ENCODE peak calls at places on chromosomes 1 and 21, in nine cellular contexts. P, H, J, A, L, I, T, S and Y are unnamed samples.

GRCh38 chr1:59136541-59137335 is 160.2 kb upstream of the FGGY start:
- DNase-seq in P (no peak), H (no peak), J (no peak), A (no peak), L (no peak), I (no peak), T (no peak), S (no peak), Y (no peak)

GRCh38 chr1:226943156-226943555 is 3.1 kb downstream of the COQ8A start:
- DNase-seq in P (no peak), H (no peak), J (peak; percentile 66), A (no peak), L (no peak), I (peak; percentile 12), T (no peak), S (no peak), Y (no peak)

GRCh38 chr1:15952317-15953258 is 23.3 kb downstream of the ZBTB17 start:
- DNase-seq in P (peak; percentile 82), H (no peak), J (peak; percentile 81), A (no peak), L (peak; percentile 56), I (peak; percentile 99), T (peak; percentile 87), S (no peak), Y (no peak)

GRCh38 chr21:35678393-35678792 is 381.9 kb downstream of the SETD4 start:
- DNase-seq in P (no peak), H (no peak), J (no peak), A (no peak), L (no peak), I (no peak), T (no peak), S (no peak), Y (no peak)

GRCh38 chr1:156356875-156357534 is 12.0 kb upstream of the RHBG start:
- DNase-seq in P (no peak), H (peak; percentile 93), J (no peak), A (peak; percentile 46), L (peak; percentile 51), I (no peak), T (no peak), S (peak; percentile 73), Y (peak; percentile 71)

GRCh38 chr1:25617626-25618432 is 1.2 kb downstream of the MAN1C1 start:
- DNase-seq in P (no peak), H (peak; percentile 56), J (peak; percentile 87), A (peak; percentile 26), L (no peak), I (no peak), T (no peak), S (no peak), Y (no peak)

GRCh38 chr21:22342855-22343254 is 1344.6 kb downstream of the NCAM2 start:
- DNase-seq in P (no peak), H (no peak), J (no peak), A (no peak), L (peak; percentile 20), I (no peak), T (no peak), S (no peak), Y (no peak)

GRCh38 chr1:192887426-192887825 is 78.6 kb downstream of the RGS2 start:
- DNase-seq in P (no peak), H (no peak), J (no peak), A (no peak), L (peak; percentile 45), I (no peak), T (no peak), S (no peak), Y (no peak)

GRCh38 chr1:230109871-230110667 is 43.0 kb downstream of the GALNT2 start:
- DNase-seq in P (no peak), H (no peak), J (no peak), A (no peak), L (no peak), I (peak; percentile 43), T (peak; percentile 32), S (peak; percentile 84), Y (peak; percentile 56)

GRCh38 chr21:40863839-40864238 is 16.9 kb upstream of the DSCAM start:
- DNase-seq in P (no peak), H (no peak), J (no peak), A (no peak), L (no peak), I (no peak), T (no peak), S (no peak), Y (no peak)

GRCh38 chr1:101079341-101079740 is 53.8 kb upstream of the DPH5 start:
- DNase-seq in P (no peak), H (no peak), J (no peak), A (no peak), L (no peak), I (no peak), T (no peak), S (no peak), Y (no peak)

GRCh38 chr1:47675047-47675675 is 237.3 kb downstream of the FOXD2 start:
- DNase-seq in P (no peak), H (no peak), J (peak; percentile 65), A (no peak), L (no peak), I (no peak), T (no peak), S (no peak), Y (no peak)

GRCh38 chr1:109299087-109299983 is 7.5 kb downstream of the MYBPHL start:
- DNase-seq in P (no peak), H (no peak), J (no peak), A (no peak), L (no peak), I (peak; percentile 97), T (peak; percentile 90), S (no peak), Y (no peak)

GRCh38 chr1:32241011-32241763 is 5.8 kb upstream of the FAM167B start:
- DNase-seq in P (no peak), H (peak; percentile 67), J (peak; percentile 91), A (peak; percentile 49), L (peak; percentile 43), I (peak; percentile 66), T (peak; percentile 58), S (peak; percentile 73), Y (peak; percentile 56)

GRCh38 chr1:226602186-226603029 is 53.8 kb downstream of the STUM start:
- DNase-seq in P (peak; percentile 87), H (no peak), J (peak; percentile 92), A (no peak), L (no peak), I (peak; percentile 78), T (peak; percentile 95), S (no peak), Y (no peak)

GRCh38 chr21:29114765-29115164 is 15.7 kb upstream of the MAP3K7CL start:
- DNase-seq in P (peak; percentile 53), H (no peak), J (no peak), A (no peak), L (no peak), I (peak; percentile 92), T (peak; percentile 81), S (no peak), Y (no peak)

GRCh38 chr1:75673399-75673798 is 51.1 kb upstream of the ACADM start:
- DNase-seq in P (no peak), H (no peak), J (no peak), A (no peak), L (no peak), I (no peak), T (no peak), S (no peak), Y (no peak)

GRCh38 chr21:39180429-39181019 is 2.7 kb downstream of the PSMG1 start:
- DNase-seq in P (no peak), H (no peak), J (no peak), A (no peak), L (peak; percentile 12), I (no peak), T (no peak), S (no peak), Y (no peak)
- TF ChIP-seq CTCF in P (peak; percentile 10), H (no peak), J (no peak), A (no peak), L (peak; percentile 38), I (peak; percentile 9), T (no peak), S (no peak), Y (no peak)

GRCh38 chr21:27578741-27579265 is 611.9 kb upstream of the ADAMTS5 start:
- DNase-seq in P (no peak), H (no peak), J (no peak), A (no peak), L (no peak), I (no peak), T (no peak), S (no peak), Y (no peak)
- TF ChIP-seq CTCF in P (no peak), H (no peak), J (no peak), A (no peak), L (no peak), I (no peak), T (no peak), S (no peak), Y (no peak)

GRCh38 chr1:228646717-228647522 is 88.4 kb upstream of the RHOU start:
- DNase-seq in P (peak; percentile 17), H (peak; percentile 27), J (peak; percentile 90), A (peak; percentile 24), L (peak; percentile 56), I (peak; percentile 39), T (peak; percentile 41), S (peak; percentile 33), Y (peak; percentile 41)
- TF ChIP-seq CTCF in P (no peak), H (no peak), J (no peak), A (no peak), L (no peak), I (no peak), T (no peak), S (no peak), Y (no peak)

GRCh38 chr1:234494049-234494448 is 15.1 kb upstream of the TARBP1 start:
- DNase-seq in P (no peak), H (no peak), J (no peak), A (no peak), L (no peak), I (no peak), T (no peak), S (no peak), Y (no peak)

GRCh38 chr1:234489692-234490065 is 10.7 kb upstream of the TARBP1 start:
- DNase-seq in P (no peak), H (no peak), J (no peak), A (no peak), L (no peak), I (no peak), T (no peak), S (no peak), Y (no peak)

GRCh38 chr1:234488054-234488953 is 9.3 kb upstream of the TARBP1 start:
- DNase-seq in P (no peak), H (no peak), J (no peak), A (no peak), L (no peak), I (no peak), T (no peak), S (peak; percentile 36), Y (no peak)

GRCh38 chr1:234488954-234489691 is 10.1 kb upstream of the TARBP1 start:
- DNase-seq in P (no peak), H (no peak), J (no peak), A (no peak), L (no peak), I (no peak), T (no peak), S (no peak), Y (no peak)

DNA sequence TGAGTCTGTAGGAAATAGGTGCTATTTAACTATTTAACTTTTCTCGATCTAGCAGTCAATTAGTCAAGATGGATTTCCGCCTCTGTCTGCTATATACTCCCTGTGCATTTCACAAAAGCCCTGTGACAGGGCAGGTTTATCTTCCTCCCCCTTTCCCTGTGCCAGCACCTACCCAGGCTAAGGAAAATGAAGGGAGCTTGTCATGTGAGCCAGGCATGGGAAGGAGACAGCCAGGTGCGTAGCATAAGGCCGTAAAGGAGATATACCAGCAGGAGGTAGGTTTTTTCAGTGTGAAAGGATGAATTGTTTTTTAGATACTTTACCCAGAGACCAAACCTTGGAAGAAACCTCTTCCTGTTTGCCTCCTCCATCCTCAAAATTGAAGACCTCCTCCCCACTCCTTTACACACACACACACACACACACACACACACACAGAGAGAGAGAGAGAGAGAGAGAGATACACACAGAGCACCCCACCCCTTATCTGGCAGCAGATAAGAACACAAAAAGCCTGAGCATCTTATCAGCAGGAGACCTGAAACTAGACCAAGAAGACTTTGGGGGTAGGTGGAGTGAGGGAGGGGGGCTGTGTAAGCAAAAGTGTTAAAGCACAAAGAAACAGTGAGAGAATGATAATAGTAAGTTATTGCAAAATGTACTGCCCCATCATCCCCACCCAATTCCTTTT is 12.0 kb upstream of the TARBP1 start:
- DNase-seq in P (no peak), H (no peak), J (no peak), A (no peak), L (no peak), I (no peak), T (no peak), S (no peak), Y (no peak)
- TF ChIP-seq CTCF in P (no peak), H (no peak), J (no peak), A (no peak), L (no peak), I (no peak), T (no peak), S (no peak), Y (no peak)